ENCODE peak calls at places on chromosomes 6 and 20, in seven cellular contexts. S is HepG2, G is HCT116, W is K562, U is GM12878, N is SK-N-SH, R is H1. J is an unnamed sample.

GRCh38 chr6:20182926-20183521 is 29.2 kb downstream of the MBOAT1 start:
- DNase-seq in U (no peak), G (no peak), S (no peak), R (no peak), W (no peak), N (no peak), J (peak)

GRCh38 chr20:4018015-4018748 is 2.8 kb upstream of the RNF24 start:
- DNase-seq in S (no peak), N (no peak), U (no peak), W (no peak), R (no peak), G (no peak), J (peak)

GRCh38 chr6:133871131-133871530 is 17.8 kb upstream of the TCF21 start:
- DNase-seq in N (no peak), W (no peak), R (no peak), S (no peak), U (no peak), G (no peak), J (no peak)

GRCh38 chr20:59403261-59403961 is 103.0 kb downstream of the EDN3 start:
- DNase-seq in S (no peak), U (no peak), W (peak), R (peak), N (peak), G (no peak), J (peak)

GRCh38 chr6:138485005-138485545 is 14.2 kb downstream of the NHSL1 start:
- DNase-seq in N (no peak), S (no peak), G (no peak), W (no peak), R (no peak), U (no peak), J (no peak)

GRCh38 chr6:18753071-18753470 is 365.9 kb downstream of the RNF144B start:
- DNase-seq in N (no peak), G (no peak), U (no peak), W (no peak), R (no peak), S (no peak), J (no peak)

GRCh38 chr6:149925253-149925973 is 2.5 kb upstream of the RAET1G start:
- DNase-seq in G (no peak), S (no peak), R (no peak), N (peak), W (no peak), U (no peak), J (no peak)

GRCh38 chr20:18003897-18004296 is 35.1 kb downstream of the MGME1 start:
- DNase-seq in U (peak), S (no peak), W (no peak), G (no peak), N (no peak), R (no peak), J (no peak)

GRCh38 chr20:16747291-16747811 is 807 bp upstream of the OTOR start:
- DNase-seq in G (no peak), R (no peak), N (no peak), U (no peak), S (no peak), W (no peak), J (peak)

GRCh38 chr20:40679119-40679637 is 9.9 kb downstream of the MAFB start:
- DNase-seq in U (no peak), G (no peak), R (no peak), N (no peak), S (no peak), W (no peak), J (no peak)

GRCh38 chr6:116536216-116536621 is 9.3 kb downstream of the TRAPPC3L start:
- DNase-seq in G (peak), R (no peak), U (no peak), S (peak), N (peak), W (peak), J (peak)

GRCh38 chr6:26183581-26184408 is 96.6 kb downstream of the HFE start:
- DNase-seq in N (peak), G (no peak), W (no peak), R (no peak), S (no peak), U (peak), J (no peak)

GRCh38 chr6:166608819-166609218 is 18.2 kb downstream of the RPS6KA2 start:
- DNase-seq in W (no peak), R (no peak), G (no peak), S (no peak), N (no peak), U (no peak), J (no peak)

GRCh38 chr6:112879920-112880413 is 532.8 kb downstream of the RFPL4B start:
- DNase-seq in S (peak), W (peak), G (no peak), N (no peak), R (peak), U (no peak), J (no peak)

GRCh38 chr6:139486476-139486799 is 112.0 kb upstream of the CITED2 start:
- DNase-seq in R (no peak), U (no peak), G (no peak), W (no peak), S (no peak), N (no peak), J (no peak)

GRCh38 chr6:118468682-118469465 is 79.2 kb upstream of the PLN start:
- DNase-seq in G (no peak), R (no peak), U (no peak), S (peak), W (no peak), N (no peak), J (no peak)

GRCh38 chr6:72245565-72245964 is 359.2 kb downstream of the RIMS1 start:
- DNase-seq in N (no peak), G (no peak), W (no peak), R (peak), U (no peak), S (no peak), J (no peak)

GRCh38 chr6:156577749-156578148 is 199.4 kb upstream of the ARID1B start:
- DNase-seq in G (no peak), U (no peak), N (no peak), R (no peak), S (no peak), W (no peak), J (no peak)

GRCh38 chr6:118708736-118709135 is 57.3 kb upstream of the CEP85L start:
- DNase-seq in S (no peak), R (no peak), N (no peak), G (no peak), U (no peak), W (no peak), J (no peak)

GRCh38 chr20:53621482-53622246 is 28.0 kb upstream of the ZNF217 start:
- DNase-seq in N (peak), R (no peak), S (peak), G (peak), U (peak), W (peak), J (peak)

GRCh38 chr6:11812439-11812838 is 33.8 kb upstream of the ADTRP start:
- DNase-seq in S (no peak), W (no peak), U (no peak), R (no peak), N (no peak), G (no peak), J (no peak)
- TF ChIP-seq JUND in S (no peak), W (no peak), U (no peak), R (no peak), N (no peak), G (no peak), J (no peak)

GRCh38 chr6:136738178-136739057 is 53.9 kb downstream of the MAP3K5 start:
- DNase-seq in R (no peak), G (no peak), N (no peak), S (no peak), W (no peak), U (no peak), J (no peak)
- TF ChIP-seq JUND in R (no peak), G (no peak), N (no peak), S (no peak), W (no peak), U (no peak), J (no peak)

GRCh38 chr6:159981171-159981571 is 12.3 kb downstream of the IGF2R start:
- DNase-seq in G (no peak), U (no peak), W (no peak), S (no peak), R (no peak), N (no peak), J (no peak)
- TF ChIP-seq JUND in G (no peak), U (no peak), W (no peak), S (no peak), R (no peak), N (no peak), J (no peak)

DNA sequence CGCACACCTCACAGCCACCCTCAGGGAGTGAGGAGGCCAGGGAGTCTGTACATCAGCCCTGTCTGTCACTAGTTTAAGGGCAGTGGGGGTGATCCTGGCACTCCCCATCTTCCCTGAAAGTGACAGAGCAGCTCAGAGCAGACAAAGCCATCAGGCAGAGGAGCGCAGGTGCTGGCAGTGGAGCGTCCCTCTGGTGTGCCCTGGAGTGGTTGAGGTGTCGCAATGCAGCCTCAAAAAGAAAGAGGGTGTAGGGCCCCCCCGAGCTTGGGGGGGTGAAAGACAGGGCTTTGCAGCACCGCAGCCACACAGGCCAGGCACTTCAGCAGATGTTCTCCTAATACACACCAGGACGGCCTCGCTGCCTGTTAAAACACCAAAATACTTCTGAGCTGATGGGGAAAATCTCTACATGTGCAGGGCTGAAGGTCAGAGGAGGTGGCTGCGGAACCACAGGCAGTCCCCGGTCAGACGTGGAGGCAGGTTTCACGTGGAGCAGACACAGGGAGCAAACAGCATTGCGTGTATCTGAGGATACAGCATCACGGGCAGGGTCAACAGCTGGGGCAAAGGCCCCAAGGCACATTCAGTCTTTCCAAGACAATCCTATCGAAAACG is 69.5 kb downstream of the PREX1 start:
- DNase-seq in U (no peak), N (no peak), G (no peak), W (no peak), R (no peak), S (no peak), J (no peak)
- TF ChIP-seq JUND in U (no peak), N (no peak), G (no peak), W (no peak), R (no peak), S (no peak), J (no peak)

GRCh38 chr6:37042139-37042538 is 36.7 kb downstream of the FGD2 start:
- DNase-seq in G (no peak), U (no peak), W (no peak), R (no peak), S (no peak), N (no peak), J (no peak)

GRCh38 chr6:37038297-37039198 is 33.1 kb downstream of the FGD2 start:
- DNase-seq in U (no peak), W (peak), G (no peak), R (no peak), S (no peak), N (peak), J (no peak)

GRCh38 chr6:37036146-37036545 is 30.7 kb downstream of the FGD2 start:
- DNase-seq in W (no peak), R (no peak), U (no peak), G (no peak), N (no peak), S (no peak), J (no peak)

GRCh38 chr6:37041521-37041920 is 36.1 kb downstream of the FGD2 start:
- DNase-seq in W (no peak), G (no peak), N (no peak), R (no peak), U (no peak), S (no peak), J (no peak)

GRCh38 chr6:37039958-37040357 is 34.5 kb downstream of the FGD2 start:
- DNase-seq in G (no peak), W (no peak), N (no peak), S (no peak), U (no peak), R (no peak), J (no peak)
- TF ChIP-seq JUND in G (no peak), W (no peak), N (no peak), S (no peak), U (no peak), R (no peak), J (no peak)

DNA sequence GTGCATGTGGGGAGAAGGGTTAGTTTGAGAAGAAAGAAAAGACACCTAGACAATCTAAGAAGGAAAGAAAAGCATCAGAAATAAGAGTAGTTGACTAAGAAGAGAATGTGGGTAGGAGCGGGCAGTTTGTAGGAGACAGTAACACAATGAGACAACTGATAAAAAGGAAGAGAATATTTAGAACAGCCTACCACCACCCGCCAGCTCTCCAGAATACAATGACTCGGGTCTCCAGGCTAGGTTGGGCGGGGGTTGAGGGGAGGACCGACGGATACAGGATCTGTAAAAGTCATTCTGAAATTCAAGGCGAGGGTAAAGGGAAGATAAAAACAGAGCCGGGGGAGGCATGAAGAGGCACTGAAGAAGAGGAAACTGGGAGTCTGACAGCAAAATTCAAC is 704 bp downstream of the ABHD16A start:
- DNase-seq in G (no peak), N (no peak), W (no peak), S (no peak), U (no peak), R (no peak), J (no peak)
- TF ChIP-seq JUND in G (no peak), N (no peak), W (no peak), S (no peak), U (no peak), R (no peak), J (no peak)

DNA sequence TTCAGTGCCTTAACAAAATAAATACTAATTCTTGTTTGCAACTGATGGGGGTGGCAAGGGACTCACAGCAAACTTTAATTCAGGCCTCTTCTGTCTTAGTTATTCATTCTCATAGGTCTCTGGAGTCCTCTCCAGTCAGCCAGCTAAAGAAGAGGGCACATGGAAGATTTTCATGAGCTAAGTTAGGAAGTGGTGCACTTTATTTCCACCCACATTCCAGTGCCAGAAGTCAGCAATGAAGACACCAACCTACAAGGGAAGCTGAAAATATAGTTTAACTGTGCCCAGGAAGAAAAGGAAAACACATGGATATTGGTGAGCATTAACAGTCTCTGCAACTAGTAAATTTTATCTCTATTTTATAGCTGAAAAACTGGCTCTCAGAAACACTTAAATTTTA is 16.7 kb upstream of the IRAK1BP1 start:
- DNase-seq in N (no peak), R (no peak), U (no peak), G (no peak), S (no peak), W (no peak), J (no peak)
- TF ChIP-seq JUND in N (no peak), R (no peak), U (no peak), G (no peak), S (no peak), W (no peak), J (no peak)